ENCODE peak calls at places on chromosomes 6 and 20, in seven cellular contexts. N, O, Q, X, V, Y and A are unnamed samples.

GRCh38 chr20:10387686-10388085 is 46.3 kb downstream of the MKKS start:
- DNase-seq in N (no peak), O (no peak), Q (no peak), X (no peak), V (no peak), Y (no peak), A (no peak)

GRCh38 chr20:21109144-21109543 is 3.0 kb upstream of the LINC00237 start:
- DNase-seq in N (no peak), O (no peak), Q (no peak), X (no peak), V (peak), Y (no peak), A (no peak)

GRCh38 chr6:30060634-30060981 is 457 bp upstream of the POLR1H start:
- DNase-seq in N (no peak), O (no peak), Q (peak), X (no peak), V (no peak), Y (no peak), A (no peak)

GRCh38 chr6:26295691-26296555 is 69.1 kb upstream of the BTN3A2 start:
- DNase-seq in N (no peak), O (peak), Q (peak), X (no peak), V (peak), Y (no peak), A (peak)

GRCh38 chr6:5302995-5303622 is 41.8 kb downstream of the FARS2 start:
- DNase-seq in N (peak), O (peak), Q (peak), X (no peak), V (peak), Y (no peak), A (peak)

GRCh38 chr6:27129917-27130316 is 117.6 kb upstream of the PRSS16 start:
- DNase-seq in N (no peak), O (no peak), Q (no peak), X (no peak), V (no peak), Y (no peak), A (no peak)

GRCh38 chr6:6688951-6689350 is 100.4 kb downstream of the LY86 start:
- DNase-seq in N (no peak), O (no peak), Q (no peak), X (no peak), V (no peak), Y (no peak), A (no peak)

GRCh38 chr6:21438237-21438985 is 155.1 kb upstream of the SOX4 start:
- DNase-seq in N (peak), O (no peak), Q (no peak), X (no peak), V (no peak), Y (no peak), A (no peak)

GRCh38 chr20:61608275-61609085 is 356.4 kb downstream of the CDH4 start:
- DNase-seq in N (no peak), O (no peak), Q (peak), X (no peak), V (peak), Y (no peak), A (peak)

GRCh38 chr6:35096129-35096852 is 44.8 kb downstream of the TCP11 start:
- DNase-seq in N (no peak), O (peak), Q (peak), X (no peak), V (peak), Y (peak), A (no peak)

GRCh38 chr6:27472617-27473400 is at the start of gene ZNF184:
- DNase-seq in N (peak), O (peak), Q (peak), X (peak), V (peak), Y (peak), A (peak)

GRCh38 chr6:160439751-160440150 is 91.6 kb downstream of the SLC22A3 start:
- DNase-seq in N (no peak), O (no peak), Q (no peak), X (no peak), V (no peak), Y (no peak), A (no peak)

GRCh38 chr6:113495521-113495920 is 361.6 kb upstream of the MARCKS start:
- DNase-seq in N (no peak), O (no peak), Q (no peak), X (no peak), V (no peak), Y (no peak), A (no peak)

GRCh38 chr20:13422637-13423036 is 201.6 kb downstream of the ISM1 start:
- DNase-seq in N (no peak), O (no peak), Q (no peak), X (no peak), V (peak), Y (no peak), A (no peak)

GRCh38 chr20:38528167-38528566 is 52.8 kb upstream of the ADIG start:
- DNase-seq in N (no peak), O (no peak), Q (no peak), X (no peak), V (no peak), Y (no peak), A (no peak)

GRCh38 chr20:44979090-44979621 is 12.8 kb downstream of the STK4 start:
- DNase-seq in N (peak), O (no peak), Q (peak), X (no peak), V (no peak), Y (no peak), A (no peak)

GRCh38 chr6:6825153-6825847 is 236.8 kb downstream of the LY86 start:
- DNase-seq in N (no peak), O (no peak), Q (no peak), X (no peak), V (no peak), Y (no peak), A (no peak)

GRCh38 chr6:36928547-36928918 is 26.0 kb upstream of the PI16 start:
- DNase-seq in N (no peak), O (no peak), Q (no peak), X (no peak), V (no peak), Y (no peak), A (no peak)

GRCh38 chr20:401682-402495 is 6.2 kb upstream of the RBCK1 start:
- DNase-seq in N (no peak), O (peak), Q (no peak), X (no peak), V (peak), Y (no peak), A (peak)

GRCh38 chr6:109706513-109706912 is 15.4 kb downstream of the FIG4 start:
- DNase-seq in N (no peak), O (no peak), Q (no peak), X (no peak), V (no peak), Y (no peak), A (no peak)

DNA sequence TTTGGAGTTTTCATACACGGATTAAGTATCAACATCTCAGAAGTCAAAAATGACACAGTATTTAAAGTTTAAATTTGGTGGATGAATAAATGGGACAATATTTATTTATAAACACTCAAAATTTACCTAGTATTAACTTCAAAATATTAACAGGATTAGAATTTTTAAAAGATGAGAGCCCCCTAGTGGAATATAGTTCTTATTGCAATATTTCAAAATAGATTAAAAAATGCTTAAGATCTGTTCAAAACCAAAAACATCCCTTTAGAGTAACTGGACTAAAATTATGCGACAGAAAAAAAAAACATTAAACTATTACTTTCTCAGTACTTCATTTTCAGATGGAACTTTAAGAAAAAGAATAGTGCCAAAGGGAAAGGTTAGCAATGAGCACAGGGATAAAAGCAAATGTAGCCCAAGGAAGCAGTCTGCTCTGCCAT is 56.6 kb downstream of the SNX14 start:
- DNase-seq in N (no peak), O (no peak), Q (no peak), X (no peak), V (no peak), Y (peak), A (no peak)
- TF ChIP-seq JUND in N (no peak), O (no peak), Q (no peak), X (no peak), V (no peak), Y (no peak), A (no peak)

GRCh38 chr6:3175742-3176321 is 18.5 kb upstream of the TUBB2A start:
- DNase-seq in N (no peak), O (no peak), Q (no peak), X (no peak), V (no peak), Y (no peak), A (no peak)

GRCh38 chr6:3181105-3181504 is 23.8 kb upstream of the TUBB2A start:
- DNase-seq in N (no peak), O (no peak), Q (no peak), X (no peak), V (no peak), Y (no peak), A (no peak)

GRCh38 chr6:3176562-3177355 is 19.4 kb upstream of the TUBB2A start:
- DNase-seq in N (no peak), O (peak), Q (peak), X (no peak), V (peak), Y (no peak), A (no peak)
- TF ChIP-seq JUND in N (no peak), O (peak), Q (peak), X (no peak), V (no peak), Y (peak), A (no peak)

GRCh38 chr6:139981066-139981624 is 606.7 kb upstream of the CITED2 start:
- DNase-seq in N (no peak), O (no peak), Q (no peak), X (no peak), V (no peak), Y (no peak), A (peak)

GRCh38 chr6:139979021-139979721 is 604.7 kb upstream of the CITED2 start:
- DNase-seq in N (no peak), O (no peak), Q (no peak), X (no peak), V (no peak), Y (no peak), A (no peak)

GRCh38 chr6:139981810-139982550 is 607.5 kb upstream of the CITED2 start:
- DNase-seq in N (no peak), O (peak), Q (no peak), X (no peak), V (no peak), Y (no peak), A (no peak)

GRCh38 chr6:139973602-139974373 is 599.3 kb upstream of the CITED2 start:
- DNase-seq in N (no peak), O (no peak), Q (peak), X (no peak), V (no peak), Y (no peak), A (no peak)

GRCh38 chr6:139977887-139978332 is 603.5 kb upstream of the CITED2 start:
- DNase-seq in N (no peak), O (no peak), Q (no peak), X (no peak), V (peak), Y (no peak), A (peak)
- TF ChIP-seq JUND in N (no peak), O (no peak), Q (peak), X (no peak), V (no peak), Y (no peak), A (peak)

DNA sequence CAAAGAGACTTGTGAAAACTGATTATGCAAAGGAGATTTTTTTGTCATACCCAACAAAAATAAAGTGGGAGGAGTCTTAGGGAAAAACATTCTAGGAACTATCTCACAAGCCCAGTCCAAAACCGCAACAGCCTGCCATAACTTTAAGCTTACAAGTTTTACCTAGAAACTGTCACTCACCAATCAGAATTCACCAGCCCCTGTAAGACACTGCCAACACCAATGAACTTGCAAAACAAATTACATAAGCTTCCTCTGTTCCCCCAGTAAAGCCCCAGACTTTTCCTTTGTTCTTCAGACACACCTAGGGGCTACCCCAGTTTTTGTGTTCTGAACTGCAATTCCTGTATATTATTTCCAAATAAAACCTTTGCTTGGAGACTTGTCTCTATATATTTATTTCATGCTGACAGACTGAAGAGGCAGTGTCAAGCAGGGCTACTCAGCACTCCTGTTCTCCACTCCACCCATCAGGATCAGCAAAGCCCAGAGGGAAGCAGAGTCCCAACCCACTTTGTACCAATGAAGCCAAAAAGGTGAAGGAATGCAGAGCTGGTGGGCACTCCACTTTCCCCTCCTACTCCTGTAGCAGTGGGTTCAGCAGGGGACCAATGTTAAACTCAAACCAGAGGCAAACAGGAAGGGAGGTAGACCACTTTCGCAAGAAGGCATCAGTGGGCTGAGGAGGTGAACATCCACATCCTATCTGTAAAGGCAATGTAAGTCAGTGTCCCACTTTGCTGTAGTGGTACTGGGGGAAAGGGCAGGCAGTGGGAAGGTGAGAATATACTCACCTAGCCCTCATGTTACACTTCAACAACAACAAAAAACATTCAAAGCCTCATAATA is 142.5 kb upstream of the RUNX2 start:
- DNase-seq in N (no peak), O (no peak), Q (peak), X (no peak), V (no peak), Y (no peak), A (peak)
- TF ChIP-seq JUND in N (no peak), O (no peak), Q (no peak), X (no peak), V (no peak), Y (no peak), A (no peak)